ENCODE peak calls at places on chromosomes 1 and 21, in nine cellular contexts. B, J, E, R, K, V, P, G and T are unnamed samples.

GRCh38 chr1:157626099-157626498 is 28.2 kb upstream of the FCRL4 start:
- DNase-seq in J (no peak), R (no peak), B (peak; percentile 50), K (no peak), G (no peak), P (no peak), E (no peak), V (peak; percentile 68), T (no peak)

GRCh38 chr1:85289207-85289847 is 12.9 kb upstream of the BCL10 start:
- DNase-seq in G (no peak), K (peak; percentile 99), V (no peak), E (no peak), R (no peak), J (peak; percentile 35), B (no peak), P (no peak), T (no peak)

GRCh38 chr1:31152181-31152768 is 86.8 kb upstream of the PUM1 start:
- DNase-seq in R (no peak), J (no peak), K (no peak), E (no peak), P (no peak), G (no peak), B (no peak), V (no peak), T (no peak)

GRCh38 chr1:119409731-119410130 is 5.2 kb upstream of the HSD3B2 start:
- DNase-seq in G (no peak), P (no peak), V (no peak), E (no peak), K (no peak), B (no peak), J (no peak), R (no peak), T (peak; percentile 50)

GRCh38 chr1:11610629-11611180 is 43.5 kb downstream of the FBXO2 start:
- DNase-seq in K (no peak), E (no peak), P (no peak), V (no peak), G (no peak), R (no peak), B (no peak), J (no peak), T (no peak)

GRCh38 chr1:219788091-219788490 is 140.3 kb downstream of the SLC30A10 start:
- DNase-seq in K (no peak), E (no peak), P (no peak), J (no peak), R (no peak), V (no peak), G (no peak), B (no peak), T (no peak)

GRCh38 chr1:228459091-228459993 is 27.8 kb upstream of the RNF187 start:
- DNase-seq in G (no peak), K (no peak), J (peak; percentile 41), P (no peak), B (peak; percentile 58), V (peak; percentile 85), R (peak; percentile 80), E (no peak), T (no peak)

GRCh38 chr1:183198463-183198862 is 12.4 kb downstream of the LAMC2 start:
- DNase-seq in E (peak; percentile 69), R (peak; percentile 88), B (no peak), V (no peak), G (no peak), J (no peak), K (no peak), P (no peak), T (no peak)

GRCh38 chr1:112714313-112715263 is 544 bp downstream of the PPM1J start:
- DNase-seq in G (no peak), K (no peak), J (peak; percentile 32), P (peak; percentile 84), R (no peak), V (peak; percentile 74), B (no peak), E (no peak), T (no peak)

GRCh38 chr1:245790441-245790840 is 635.7 kb downstream of the KIF26B start:
- DNase-seq in B (no peak), K (no peak), P (no peak), R (no peak), J (no peak), V (no peak), E (no peak), G (no peak), T (no peak)

GRCh38 chr1:19013826-19014548 is 57.5 kb upstream of the IFFO2 start:
- DNase-seq in P (peak; percentile 53), E (no peak), V (peak; percentile 30), R (no peak), J (peak; percentile 31), G (no peak), B (peak; percentile 58), K (no peak), T (peak; percentile 15)

GRCh38 chr1:20560966-20561365 is 8.6 kb downstream of the FAM43B start:
- DNase-seq in V (no peak), J (no peak), K (no peak), R (no peak), G (no peak), E (no peak), P (no peak), B (no peak), T (no peak)

GRCh38 chr1:20552728-20553571 is 577 bp downstream of the FAM43B start:
- DNase-seq in G (no peak), E (no peak), J (no peak), V (peak; percentile 77), R (no peak), B (no peak), P (peak; percentile 72), K (no peak), T (no peak)

GRCh38 chr1:20555758-20556120 is 3.4 kb downstream of the FAM43B start:
- DNase-seq in K (no peak), R (no peak), P (no peak), V (no peak), B (no peak), J (no peak), G (no peak), E (no peak), T (no peak)

GRCh38 chr1:20555025-20555757 is 2.8 kb downstream of the FAM43B start:
- DNase-seq in J (no peak), V (no peak), K (no peak), E (no peak), P (no peak), G (no peak), B (no peak), R (peak; percentile 67), T (no peak)

DNA sequence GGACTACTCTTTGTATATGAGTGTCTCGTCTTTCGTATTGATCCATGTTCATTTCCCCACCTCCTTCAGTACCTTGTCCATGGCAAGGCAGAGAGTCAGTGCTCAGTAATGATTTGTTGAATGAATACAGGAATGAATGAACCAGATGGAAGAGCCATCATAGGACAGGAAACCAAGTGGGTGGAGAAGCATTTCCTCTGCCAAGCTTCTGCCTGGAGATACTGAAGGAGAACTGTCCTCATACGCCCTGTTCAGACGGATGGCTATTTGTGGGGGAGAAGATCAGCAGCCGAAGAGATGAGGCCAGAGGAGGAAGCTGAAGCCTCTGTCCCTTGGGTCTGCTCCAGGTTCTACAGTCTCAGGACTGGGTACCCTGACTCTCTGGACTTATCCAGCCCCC is 5.8 kb downstream of the FAM43B start:
- DNase-seq in V (no peak), J (no peak), B (no peak), P (no peak), G (no peak), K (no peak), R (no peak), E (no peak), T (no peak)
- H3K27me3 ChIP-seq in V (peaks cover 26% of the 10 kb centered on the region), J (peaks cover 90% of the 10 kb centered on the region), B (peaks cover 34% of the 10 kb centered on the region), P (peaks cover 19% of the 10 kb centered on the region), G (no peaks in the 10 kb centered on the region), K (peaks cover 9% of the 10 kb centered on the region), R (peaks cover 39% of the 10 kb centered on the region), E (peaks cover 17% of the 10 kb centered on the region), T (peaks cover 7% of the 10 kb centered on the region)

GRCh38 chr21:7953058-7953457 is 2568.3 kb upstream of the TPTE start:
- DNase-seq in V (no peak), R (no peak), P (no peak), K (no peak), B (no peak), G (no peak), E (no peak), J (no peak), T (no peak)
- H3K9me3 ChIP-seq in V (peaks cover 98% of the 10 kb centered on the region), R (peaks cover 30% of the 10 kb centered on the region), P (peaks cover 95% of the 10 kb centered on the region), K (no peaks in the 10 kb centered on the region), B (peaks cover 72% of the 10 kb centered on the region), G (no peaks in the 10 kb centered on the region), E (peaks cover 10% of the 10 kb centered on the region), J (no peaks in the 10 kb centered on the region), T (peaks cover 100% of the 10 kb centered on the region)

GRCh38 chr21:43723648-43724047 is 4.7 kb downstream of the PDXK start:
- DNase-seq in J (no peak), E (no peak), R (no peak), B (no peak), P (no peak), V (no peak), K (no peak), G (no peak), T (no peak)
- TF ChIP-seq POLR2AphosphoS5 in J (no peak), E (no peak), R (no peak), B (no peak), P (no peak), V (peak; percentile 32), K (no peak), G (no peak), T (no peak)

DNA sequence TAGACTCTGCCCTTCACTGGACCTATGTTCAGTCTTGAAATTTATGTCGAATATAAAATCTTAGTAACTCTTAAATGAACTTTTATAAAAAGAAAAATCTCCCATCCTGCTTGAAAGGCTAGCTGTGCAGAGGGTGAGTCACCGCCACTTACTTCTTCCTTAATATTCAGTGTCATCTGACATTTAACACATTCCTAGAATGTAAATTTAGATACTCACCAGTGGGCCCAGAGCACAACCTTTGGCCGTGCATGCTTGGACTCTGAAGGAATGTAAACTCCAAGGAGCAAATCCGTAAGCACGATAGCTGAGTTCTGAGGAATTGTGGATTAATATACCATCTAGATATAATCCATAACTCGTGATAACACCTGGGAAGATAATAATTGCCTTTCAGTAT is 403.3 kb downstream of the KCTD3 start:
- DNase-seq in P (no peak), R (no peak), J (no peak), K (no peak), E (no peak), G (no peak), B (no peak), V (no peak), T (no peak)
- H3K27me3 ChIP-seq in P (no peaks in the 10 kb centered on the region), R (no peaks in the 10 kb centered on the region), J (no peaks in the 10 kb centered on the region), K (no peaks in the 10 kb centered on the region), E (no peaks in the 10 kb centered on the region), G (no peaks in the 10 kb centered on the region), B (no peaks in the 10 kb centered on the region), V (no peaks in the 10 kb centered on the region), T (no peaks in the 10 kb centered on the region)

DNA sequence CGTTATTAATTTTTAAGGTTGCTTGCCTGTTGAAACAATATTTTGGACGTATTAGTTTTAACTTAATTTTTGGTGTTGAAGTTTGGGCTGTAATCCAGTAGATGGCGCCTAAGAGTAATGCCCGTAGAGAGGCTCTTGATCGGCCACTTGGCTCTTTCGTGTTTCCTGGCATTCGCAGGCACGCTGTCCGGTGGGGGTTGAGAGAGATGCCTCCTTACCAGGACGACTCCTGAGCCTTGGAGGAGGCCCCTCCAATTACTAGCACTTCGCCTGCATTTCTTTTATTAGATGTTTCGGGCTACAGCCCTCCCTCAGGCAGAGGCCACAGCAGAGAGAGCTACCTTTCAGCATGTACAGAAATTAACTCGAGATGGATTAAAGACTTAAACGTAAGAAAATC is 12.0 kb downstream of the OR2M4 start:
- DNase-seq in R (no peak), V (peak; percentile 42), K (peak; percentile 20), J (no peak), G (no peak), P (no peak), E (no peak), B (no peak), T (no peak)
- H3K9me3 ChIP-seq in R (no peaks in the 10 kb centered on the region), V (peaks cover 47% of the 10 kb centered on the region), K (no peaks in the 10 kb centered on the region), J (no peaks in the 10 kb centered on the region), G (no peaks in the 10 kb centered on the region), P (no peaks in the 10 kb centered on the region), E (no peaks in the 10 kb centered on the region), B (no peaks in the 10 kb centered on the region), T (no peaks in the 10 kb centered on the region)

GRCh38 chr1:958823-959729 is at the start of gene NOC2L:
- DNase-seq in G (peak; percentile 99), E (peak; percentile 90), K (no peak), R (peak; percentile 95), P (peak; percentile 97), V (peak; percentile 97), B (peak; percentile 96), J (peak; percentile 96), T (peak; percentile 96)
- TF ChIP-seq POLR2AphosphoS5 in G (peak; percentile 70), E (peak; percentile 88), K (peak; percentile 77), R (peak; percentile 59), P (no peak), V (no peak), B (no peak), J (peak; percentile 76), T (peak; percentile 15)